ENCODE peak calls at places on chromosomes 4 and X, in seven cellular contexts. N, F, O, Q, Y, D and P are unnamed samples.
A peak's percentile ranks its signal among the peaks of the same experiment; 100 is the strongest.

GRCh38 chrX:8668797-8669196 is 63.1 kb downstream of the ANOS1 start:
- DNase-seq in O (no peak), N (no peak), F (no peak), Y (no peak), D (no peak), Q (no peak), P (no peak)

GRCh38 chr4:184100297-184100885 is 117.3 kb downstream of the ENPP6 start:
- DNase-seq in Y (no peak), Q (peak; percentile 68), F (no peak), D (peak; percentile 45), O (no peak), N (no peak), P (peak; percentile 35)

GRCh38 chr4:145279122-145279960 is 99.0 kb upstream of the OTUD4 start:
- DNase-seq in Y (no peak), F (no peak), O (peak; percentile 70), Q (no peak), D (no peak), N (no peak), P (peak; percentile 10)

GRCh38 chr4:2427383-2428334 is 8.9 kb downstream of the CFAP99 start:
- DNase-seq in Q (no peak), D (no peak), N (no peak), O (no peak), F (no peak), Y (no peak), P (no peak)

GRCh38 chr4:186557486-186557885 is 2.1 kb upstream of the MTNR1A start:
- DNase-seq in D (no peak), Q (no peak), Y (no peak), O (no peak), N (no peak), F (no peak), P (no peak)

GRCh38 chr4:80732010-80732409 is 298.5 kb upstream of the BMP3 start:
- DNase-seq in O (peak; percentile 29), D (no peak), Y (no peak), F (no peak), Q (no peak), N (no peak), P (no peak)

GRCh38 chr4:152529880-152530279 is 6.0 kb downstream of the FBXW7 start:
- DNase-seq in Q (no peak), F (no peak), D (no peak), Y (no peak), O (no peak), N (no peak), P (no peak)

GRCh38 chr4:46270986-46271596 is 118.8 kb downstream of the GABRA2 start:
- DNase-seq in O (no peak), N (peak; percentile 22), Q (no peak), F (no peak), Y (no peak), D (peak; percentile 12), P (peak; percentile 41)

GRCh38 chrX:29535212-29536162 is 679.9 kb upstream of the MAGEB2 start:
- DNase-seq in Q (no peak), O (no peak), Y (no peak), F (no peak), D (no peak), N (peak; percentile 29), P (no peak)

GRCh38 chrX:151789179-151789800 is 54.7 kb downstream of the CNGA2 start:
- DNase-seq in N (peak; percentile 25), O (peak; percentile 45), D (no peak), F (no peak), Q (no peak), Y (no peak), P (no peak)

GRCh38 chr4:34824515-34824914 is 1419.8 kb downstream of the ARAP2 start:
- DNase-seq in O (no peak), Q (no peak), N (no peak), F (no peak), D (no peak), Y (no peak), P (no peak)

GRCh38 chr4:73816814-73817213 is 19.7 kb upstream of the CXCL6 start:
- DNase-seq in Q (no peak), F (no peak), O (peak; percentile 8), Y (no peak), D (no peak), N (peak; percentile 3), P (no peak)

GRCh38 chrX:130539721-130540321 is 138.0 kb downstream of the RBMX2 start:
- DNase-seq in N (peak; percentile 39), F (no peak), Y (no peak), O (no peak), Q (peak; percentile 28), D (peak; percentile 19), P (peak; percentile 33)

GRCh38 chr4:82201805-82202636 is 171.8 kb downstream of the HNRNPD start:
- DNase-seq in D (peak; percentile 11), O (no peak), Y (peak; percentile 12), F (no peak), Q (peak; percentile 56), N (peak; percentile 26), P (peak; percentile 69)

GRCh38 chrX:41559235-41559634 is 112.1 kb downstream of the NYX start:
- DNase-seq in F (no peak), Q (no peak), N (no peak), D (no peak), O (no peak), Y (no peak), P (no peak)

GRCh38 chrX:7061429-7061828 is 86.1 kb upstream of the STS start:
- DNase-seq in N (no peak), F (no peak), Q (no peak), O (no peak), Y (no peak), D (no peak), P (no peak)

GRCh38 chrX:37959212-37960021 is 46.9 kb upstream of the SYTL5 start:
- DNase-seq in D (no peak), N (no peak), O (no peak), Q (no peak), F (no peak), Y (no peak), P (peak; percentile 54)

GRCh38 chr4:107718351-107718965 is 1.6 kb downstream of the PAPSS1 start:
- DNase-seq in F (no peak), D (no peak), Y (no peak), O (peak; percentile 91), N (no peak), Q (no peak), P (no peak)